ENCODE peak calls at places on chromosomes 16 and 17, in eight cellular contexts. J is GDM1; Y is GM12878; T is left ventricle myocardium inferior; E is Calu3; C is activated CD8-positive, alpha-beta memory T cell treated with anti-CD3 and anti-CD28 coated beads for 24 hours; R is RPMI8226; X is WTC11. M is an unnamed sample.

GRCh38 chr17:48213797-48214196 is 106.2 kb downstream of the SNX11 start:
- DNase-seq in J (no peak), Y (no peak), T (no peak), E (no peak), C (no peak), R (no peak), X (no peak), M (no peak)

GRCh38 chr17:77154187-77154586 is 13.4 kb downstream of the SEC14L1 start:
- DNase-seq in J (no peak), Y (no peak), T (no peak), E (no peak), C (no peak), R (no peak), X (no peak), M (no peak)

GRCh38 chr16:50207652-50208051 is 54.5 kb downstream of the TENT4B start:
- DNase-seq in J (no peak), Y (no peak), T (no peak), E (no peak), C (no peak), R (no peak), X (no peak), M (no peak)

GRCh38 chr16:10171225-10171624 is 11.0 kb downstream of the GRIN2A start:
- DNase-seq in J (no peak), Y (no peak), T (no peak), E (no peak), C (no peak), R (no peak), X (no peak), M (no peak)

GRCh38 chr17:62794666-62794971 is 13.5 kb downstream of the MARCHF10 start:
- DNase-seq in J (peak; percentile 48), Y (no peak), T (no peak), E (no peak), C (no peak), R (no peak), X (no peak), M (no peak)

GRCh38 chr17:9363440-9364350 is 211.9 kb downstream of the STX8 start:
- DNase-seq in J (no peak), Y (no peak), T (no peak), E (no peak), C (no peak), R (no peak), X (no peak), M (peak; percentile 71)

GRCh38 chr17:66531826-66532439 is 229.5 kb downstream of the PRKCA start:
- DNase-seq in J (no peak), Y (no peak), T (no peak), E (no peak), C (peak; percentile 38), R (no peak), X (no peak), M (no peak)

GRCh38 chr17:55717898-55718735 is 4.5 kb downstream of the TMEM100 start:
- DNase-seq in J (peak; percentile 39), Y (no peak), T (peak; percentile 75), E (peak; percentile 76), C (peak; percentile 79), R (peak; percentile 73), X (peak; percentile 82), M (peak; percentile 84)

GRCh38 chr17:31580331-31581021 is 189.0 kb downstream of the RAB11FIP4 start:
- DNase-seq in J (no peak), Y (no peak), T (no peak), E (peak; percentile 74), C (no peak), R (no peak), X (no peak), M (peak; percentile 73)

GRCh38 chr16:64754279-64754678 is 367.6 kb downstream of the CDH11 start:
- DNase-seq in J (no peak), Y (no peak), T (no peak), E (no peak), C (no peak), R (no peak), X (no peak), M (no peak)